ENCODE peak calls at places on chromosome 19, in four cellular contexts. One of them, this sample, is unnamed. For H3K9me3, the result is how much of the 10 kb centered on the place peaks cover.

GRCh38 chr19:48878219-48879024 is 6.2 kb downstream of the PPP1R15A start:
- DNase-seq in mesenchymal stem cell: peak
- DNase-seq in neuronal stem cell: no peak
- DNase-seq in mammary epithelial cell: peak
- DNase-seq in this sample: peak

GRCh38 chr19:29122185-29122584 is 90.8 kb downstream of the UQCRFS1 start:
- DNase-seq in mesenchymal stem cell: no peak
- DNase-seq in neuronal stem cell: no peak
- DNase-seq in mammary epithelial cell: no peak
- DNase-seq in this sample: no peak

GRCh38 chr19:6041991-6042421 is 64.1 kb upstream of the RANBP3 start:
- DNase-seq in mesenchymal stem cell: no peak
- DNase-seq in neuronal stem cell: no peak
- DNase-seq in mammary epithelial cell: no peak
- DNase-seq in this sample: no peak

GRCh38 chr19:5498817-5499535 is 43.8 kb downstream of the ZNRF4 start:
- DNase-seq in mesenchymal stem cell: no peak
- DNase-seq in neuronal stem cell: peak
- DNase-seq in mammary epithelial cell: no peak
- DNase-seq in this sample: no peak

GRCh38 chr19:3094638-3095374 is 644 bp downstream of the GNA11 start:
- DNase-seq in mesenchymal stem cell: peak
- DNase-seq in neuronal stem cell: no peak
- DNase-seq in mammary epithelial cell: peak
- DNase-seq in this sample: peak

GRCh38 chr19:38134538-38135149 is 89.4 kb downstream of the DPF1 start:
- DNase-seq in mesenchymal stem cell: peak
- DNase-seq in neuronal stem cell: peak
- DNase-seq in mammary epithelial cell: peak
- DNase-seq in this sample: peak

GRCh38 chr19:6236310-6237291 is 43.2 kb downstream of the MLLT1 start:
- DNase-seq in mesenchymal stem cell: no peak
- DNase-seq in neuronal stem cell: no peak
- DNase-seq in mammary epithelial cell: no peak
- DNase-seq in this sample: no peak

GRCh38 chr19:45468159-45468651 is 409 bp downstream of the FOSB start:
- DNase-seq in mesenchymal stem cell: no peak
- DNase-seq in neuronal stem cell: no peak
- DNase-seq in mammary epithelial cell: no peak
- DNase-seq in this sample: no peak

GRCh38 chr19:2081873-2082810 is 14.0 kb downstream of the MOB3A start:
- DNase-seq in mesenchymal stem cell: no peak
- DNase-seq in neuronal stem cell: no peak
- DNase-seq in mammary epithelial cell: no peak
- DNase-seq in this sample: no peak

GRCh38 chr19:38304866-38305429 is 897 bp downstream of the C19orf33 start:
- DNase-seq in mesenchymal stem cell: no peak
- DNase-seq in neuronal stem cell: peak
- DNase-seq in mammary epithelial cell: peak
- DNase-seq in this sample: peak

GRCh38 chr19:49165111-49165750 is 7.6 kb downstream of the TRPM4 start:
- DNase-seq in mesenchymal stem cell: no peak
- DNase-seq in neuronal stem cell: no peak
- DNase-seq in mammary epithelial cell: no peak
- DNase-seq in this sample: no peak

GRCh38 chr19:52898101-52898500 is 666 bp upstream of the ZNF320 start:
- DNase-seq in mesenchymal stem cell: no peak
- DNase-seq in neuronal stem cell: no peak
- DNase-seq in mammary epithelial cell: no peak
- DNase-seq in this sample: no peak

GRCh38 chr19:45218887-45219780 is 26.1 kb downstream of the EXOC3L2 start:
- DNase-seq in mesenchymal stem cell: no peak
- DNase-seq in neuronal stem cell: no peak
- DNase-seq in mammary epithelial cell: no peak
- DNase-seq in this sample: no peak

GRCh38 chr19:44653977-44654784 is 10.5 kb downstream of the PVR start:
- DNase-seq in mesenchymal stem cell: peak
- DNase-seq in neuronal stem cell: peak
- DNase-seq in mammary epithelial cell: peak
- DNase-seq in this sample: peak

GRCh38 chr19:50315773-50316448 is 13.3 kb downstream of the KCNC3 start:
- DNase-seq in mesenchymal stem cell: no peak
- DNase-seq in neuronal stem cell: no peak
- DNase-seq in mammary epithelial cell: no peak
- DNase-seq in this sample: no peak

GRCh38 chr19:35306473-35307246 is 14.7 kb downstream of the MAG start:
- DNase-seq in mesenchymal stem cell: no peak
- DNase-seq in neuronal stem cell: no peak
- DNase-seq in mammary epithelial cell: no peak
- DNase-seq in this sample: no peak

GRCh38 chr19:46353730-46354528 is 7.0 kb downstream of the PPP5C start:
- DNase-seq in mesenchymal stem cell: no peak
- DNase-seq in neuronal stem cell: no peak
- DNase-seq in mammary epithelial cell: no peak
- DNase-seq in this sample: no peak

GRCh38 chr19:3407556-3408516 is 41.5 kb downstream of the NFIC start:
- DNase-seq in mesenchymal stem cell: no peak
- DNase-seq in neuronal stem cell: no peak
- DNase-seq in mammary epithelial cell: no peak
- DNase-seq in this sample: peak

GRCh38 chr19:35436477-35437141 is 11.4 kb upstream of the FFAR2 start:
- DNase-seq in mesenchymal stem cell: peak
- DNase-seq in neuronal stem cell: no peak
- DNase-seq in mammary epithelial cell: peak
- DNase-seq in this sample: peak

GRCh38 chr19:17832443-17833208 is 11.3 kb upstream of the INSL3 start:
- DNase-seq in mesenchymal stem cell: no peak
- DNase-seq in neuronal stem cell: no peak
- DNase-seq in mammary epithelial cell: no peak
- DNase-seq in this sample: no peak

GRCh38 chr19:17831419-17831888 is 10.1 kb upstream of the INSL3 start:
- DNase-seq in mesenchymal stem cell: no peak
- DNase-seq in neuronal stem cell: no peak
- DNase-seq in mammary epithelial cell: no peak
- DNase-seq in this sample: no peak

GRCh38 chr19:17829855-17830566 is 8.7 kb upstream of the INSL3 start:
- DNase-seq in mesenchymal stem cell: peak
- DNase-seq in neuronal stem cell: peak
- DNase-seq in mammary epithelial cell: no peak
- DNase-seq in this sample: peak

GRCh38 chr19:17834350-17835181 is 13.2 kb downstream of the JAK3 start:
- DNase-seq in mesenchymal stem cell: no peak
- DNase-seq in neuronal stem cell: no peak
- DNase-seq in mammary epithelial cell: no peak
- DNase-seq in this sample: no peak

GRCh38 chr19:17830567-17831418 is 9.5 kb upstream of the INSL3 start:
- DNase-seq in mesenchymal stem cell: peak
- DNase-seq in neuronal stem cell: peak
- DNase-seq in mammary epithelial cell: no peak
- DNase-seq in this sample: peak
- H2AFZ ChIP-seq in mesenchymal stem cell: no peak
- H2AFZ ChIP-seq in neuronal stem cell: peak
- H2AFZ ChIP-seq in mammary epithelial cell: no peak
- H2AFZ ChIP-seq in this sample: no peak

GRCh38 chr19:18426416-18426767 is 7.2 kb downstream of the SSBP4 start:
- DNase-seq in mesenchymal stem cell: no peak
- DNase-seq in neuronal stem cell: no peak
- DNase-seq in mammary epithelial cell: no peak
- DNase-seq in this sample: no peak
- H3K9ac ChIP-seq in mesenchymal stem cell: peak
- H3K9ac ChIP-seq in neuronal stem cell: no peak
- H3K9ac ChIP-seq in mammary epithelial cell: no peak
- H3K9ac ChIP-seq in this sample: no peak

GRCh38 chr19:31991984-31992655 is 353.3 kb upstream of the ZNF507 start:
- DNase-seq in mesenchymal stem cell: no peak
- DNase-seq in neuronal stem cell: no peak
- DNase-seq in mammary epithelial cell: no peak
- DNase-seq in this sample: no peak
- H3K9me3 ChIP-seq in mesenchymal stem cell: under half
- H3K9me3 ChIP-seq in neuronal stem cell: under half
- H3K9me3 ChIP-seq in mammary epithelial cell: under half
- H3K9me3 ChIP-seq in this sample: under half

GRCh38 chr19:17999685-18000479 is 8.1 kb upstream of the ARRDC2 start:
- DNase-seq in mesenchymal stem cell: no peak
- DNase-seq in neuronal stem cell: no peak
- DNase-seq in mammary epithelial cell: no peak
- DNase-seq in this sample: no peak
- H2AFZ ChIP-seq in mesenchymal stem cell: no peak
- H2AFZ ChIP-seq in neuronal stem cell: no peak
- H2AFZ ChIP-seq in mammary epithelial cell: no peak
- H2AFZ ChIP-seq in this sample: no peak

GRCh38 chr19:18412610-18413239 is 6.5 kb upstream of the SSBP4 start:
- DNase-seq in mesenchymal stem cell: no peak
- DNase-seq in neuronal stem cell: no peak
- DNase-seq in mammary epithelial cell: no peak
- DNase-seq in this sample: no peak

GRCh38 chr19:18417250-18418033 is 1.8 kb upstream of the SSBP4 start:
- DNase-seq in mesenchymal stem cell: peak
- DNase-seq in neuronal stem cell: peak
- DNase-seq in mammary epithelial cell: no peak
- DNase-seq in this sample: peak

GRCh38 chr19:18416778-18417249 is 2.4 kb upstream of the SSBP4 start:
- DNase-seq in mesenchymal stem cell: peak
- DNase-seq in neuronal stem cell: peak
- DNase-seq in mammary epithelial cell: no peak
- DNase-seq in this sample: peak

GRCh38 chr19:18414504-18415176 is 4.6 kb upstream of the SSBP4 start:
- DNase-seq in mesenchymal stem cell: no peak
- DNase-seq in neuronal stem cell: no peak
- DNase-seq in mammary epithelial cell: peak
- DNase-seq in this sample: no peak

DNA sequence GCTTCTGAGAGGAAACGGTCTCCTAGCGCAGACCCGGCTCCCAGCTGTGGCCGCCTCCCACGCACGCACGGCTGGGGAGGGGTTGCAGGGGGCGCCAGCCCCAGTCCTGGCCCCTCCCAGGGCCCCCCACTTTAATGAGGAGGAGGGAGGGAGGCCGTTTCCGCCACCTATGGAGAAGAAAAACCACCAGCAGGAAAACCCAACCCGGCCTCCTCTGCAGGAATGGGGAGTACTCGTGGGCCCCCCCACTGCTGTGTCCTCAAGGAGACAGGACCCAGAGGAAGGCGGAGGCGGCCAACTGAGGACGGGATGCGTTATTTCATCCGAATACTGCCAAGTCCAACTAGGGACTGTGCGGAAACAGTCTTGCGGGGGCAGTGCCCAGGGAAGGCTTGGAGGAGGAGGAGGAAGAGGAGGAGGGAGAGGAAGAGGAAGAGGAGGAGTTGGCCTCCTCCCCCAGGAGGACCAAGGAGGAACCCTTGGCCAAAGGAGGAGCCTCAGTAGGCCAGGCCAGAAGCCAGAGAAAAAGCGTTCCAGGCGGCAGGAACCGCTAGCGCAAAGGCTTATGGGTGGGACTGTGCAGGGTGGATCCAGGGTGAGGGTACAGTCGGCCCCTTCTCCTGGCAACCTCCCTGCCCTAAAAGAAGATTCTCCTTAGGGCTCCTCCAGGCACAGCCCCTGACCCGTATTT is 3.9 kb upstream of the SSBP4 start:
- DNase-seq in mesenchymal stem cell: no peak
- DNase-seq in neuronal stem cell: no peak
- DNase-seq in mammary epithelial cell: no peak
- DNase-seq in this sample: peak
- H3K9ac ChIP-seq in mesenchymal stem cell: peak
- H3K9ac ChIP-seq in neuronal stem cell: peak
- H3K9ac ChIP-seq in mammary epithelial cell: no peak
- H3K9ac ChIP-seq in this sample: peak